ENCODE peak calls at places on chromosomes 11 and 22, in five cellular contexts. L is pancreas, J is hepatocyte, R is esophagus squamous epithelium, A is A549. S is an unnamed sample.

GRCh38 chr22:50315289-50316113 is 8.1 kb upstream of the PLXNB2 start:
- DNase-seq in A (no peak), L (no peak), R (no peak), J (no peak), S (no peak)

GRCh38 chr22:40463727-40464126 is 93.3 kb downstream of the SGSM3 start:
- DNase-seq in A (no peak), L (no peak), J (no peak), R (no peak), S (no peak)

GRCh38 chr22:29195118-29195963 is 10.4 kb upstream of the EMID1 start:
- DNase-seq in R (no peak), J (no peak), A (no peak), L (no peak), S (peak; percentile 60)

GRCh38 chr11:116420770-116421528 is 351.8 kb downstream of the BUD13 start:
- DNase-seq in A (peak; percentile 16), L (no peak), J (peak; percentile 62), R (no peak), S (peak; percentile 11)

GRCh38 chr22:24571266-24571665 is 15.5 kb downstream of the SNRPD3 start:
- DNase-seq in R (no peak), A (no peak), J (no peak), L (no peak), S (no peak)

GRCh38 chr11:9269492-9270030 is 4.4 kb upstream of the DENND5A start:
- DNase-seq in J (no peak), R (no peak), L (no peak), A (no peak), S (peak; percentile 52)

GRCh38 chr11:102451041-102451692 is 1.4 kb downstream of the TMEM123 start:
- DNase-seq in R (no peak), L (no peak), J (no peak), A (no peak), S (no peak)

GRCh38 chr11:77064648-77065217 is 2.0 kb upstream of the CAPN5 start:
- DNase-seq in L (no peak), R (no peak), A (no peak), J (no peak), S (no peak)

GRCh38 chr11:56852131-56852530 is 103.6 kb upstream of the OR9G4 start:
- DNase-seq in J (no peak), R (no peak), A (no peak), L (no peak), S (no peak)

GRCh38 chr11:47716692-47717091 is 1.5 kb upstream of the AGBL2 start:
- DNase-seq in A (peak; percentile 26), J (no peak), R (no peak), L (no peak), S (no peak)

GRCh38 chr22:31230871-31231621 is 18.9 kb downstream of the LIMK2 start:
- DNase-seq in A (peak; percentile 40), L (peak; percentile 70), J (peak; percentile 79), R (no peak), S (peak; percentile 82)

GRCh38 chr22:35276019-35276418 is 18.7 kb downstream of the HMGXB4 start:
- DNase-seq in J (no peak), L (no peak), A (no peak), R (no peak), S (no peak)

GRCh38 chr11:69437001-69437875 is 44.2 kb upstream of the LINC01488 start:
- DNase-seq in A (peak; percentile 73), R (no peak), J (peak; percentile 81), L (peak; percentile 62), S (no peak)

GRCh38 chr11:111762981-111763643 is 3.1 kb downstream of the PPP2R1B start:
- DNase-seq in J (no peak), A (no peak), R (no peak), L (no peak), S (no peak)

GRCh38 chr11:126339073-126339865 is 16.2 kb upstream of the ST3GAL4 start:
- DNase-seq in J (no peak), L (no peak), R (no peak), A (no peak), S (no peak)
- H3K27ac ChIP-seq in J (no peak overlapping the region), L (no peak overlapping the region), R (peak overlapping the region; percentile 78), A (peak overlapping the region; percentile 30), S (no peak overlapping the region)

GRCh38 chr11:65554842-65555395 is 3.2 kb downstream of the LTBP3 start:
- DNase-seq in R (no peak), A (no peak), L (no peak), J (no peak), S (no peak)
- H3K27ac ChIP-seq in R (peak overlapping the region; percentile 93), A (peak overlapping the region; percentile 94), L (no peak overlapping the region), J (no peak overlapping the region), S (no peak overlapping the region)

GRCh38 chr11:126310992-126311310 is 7.1 kb downstream of the DCPS start:
- DNase-seq in R (no peak), A (no peak), J (no peak), L (no peak), S (no peak)
- H3K27ac ChIP-seq in R (no peak overlapping the region), A (no peak overlapping the region), J (no peak overlapping the region), L (no peak overlapping the region), S (no peak overlapping the region)

GRCh38 chr11:7528514-7529049 is 14.8 kb downstream of the PPFIBP2 start:
- DNase-seq in A (no peak), J (no peak), L (no peak), R (no peak), S (no peak)

GRCh38 chr11:7531011-7531410 is 17.2 kb downstream of the PPFIBP2 start:
- DNase-seq in L (no peak), R (no peak), A (no peak), J (no peak), S (no peak)

GRCh38 chr11:7527029-7527428 is 13.2 kb downstream of the PPFIBP2 start:
- DNase-seq in A (no peak), L (no peak), J (no peak), R (no peak), S (no peak)

GRCh38 chr11:7532395-7532794 is 18.6 kb downstream of the PPFIBP2 start:
- DNase-seq in R (no peak), L (no peak), J (no peak), A (no peak), S (no peak)

DNA sequence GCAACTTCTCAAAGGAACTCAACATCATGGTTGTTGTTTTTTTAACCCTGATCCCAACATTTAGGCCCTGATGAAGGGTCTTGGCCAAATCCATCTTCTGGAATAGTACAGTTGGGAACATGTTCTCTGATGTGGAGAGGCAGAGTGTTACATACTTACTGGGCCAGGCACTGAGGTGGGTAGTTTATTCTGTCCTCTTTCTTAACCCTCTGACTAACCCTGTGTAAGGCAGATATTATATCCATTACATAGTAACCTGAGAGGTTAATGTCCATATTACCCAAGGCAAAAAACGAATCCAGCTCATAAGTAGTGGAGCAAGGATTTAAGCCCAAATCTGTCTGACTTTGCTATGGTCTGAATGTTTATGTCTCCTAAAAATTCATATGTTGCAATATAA is 16.2 kb downstream of the PPFIBP2 start:
- DNase-seq in L (no peak), J (no peak), R (no peak), A (no peak), S (no peak)
- H3K27ac ChIP-seq in L (no peak overlapping the region), J (no peak overlapping the region), R (no peak overlapping the region), A (no peak overlapping the region), S (no peak overlapping the region)

GRCh38 chr11:117669616-117670015 is 127.4 kb downstream of the DSCAML1 start:
- DNase-seq in J (no peak), A (no peak), L (no peak), R (no peak), S (no peak)
- H3K27ac ChIP-seq in J (no peak overlapping the region), A (no peak overlapping the region), L (no peak overlapping the region), R (no peak overlapping the region), S (no peak overlapping the region)

GRCh38 chr11:127109796-127110195 is 109.2 kb upstream of the KIRREL3 start:
- DNase-seq in J (no peak), L (no peak), R (no peak), A (no peak), S (no peak)

GRCh38 chr11:127105578-127105977 is 105.0 kb upstream of the KIRREL3 start:
- DNase-seq in L (no peak), R (no peak), J (no peak), A (no peak), S (no peak)

GRCh38 chr11:127108838-127109237 is 108.3 kb upstream of the KIRREL3 start:
- DNase-seq in J (no peak), A (no peak), L (no peak), R (no peak), S (no peak)

GRCh38 chr11:127106142-127106541 is 105.6 kb upstream of the KIRREL3 start:
- DNase-seq in J (peak; percentile 52), A (no peak), L (peak; percentile 47), R (no peak), S (no peak)

GRCh38 chr11:127106938-127107337 is 106.4 kb upstream of the KIRREL3 start:
- DNase-seq in R (no peak), L (no peak), J (no peak), A (no peak), S (no peak)
- H3K27ac ChIP-seq in R (no peak overlapping the region), L (no peak overlapping the region), J (peak overlapping the region; percentile 34), A (no peak overlapping the region), S (no peak overlapping the region)

S was measured in cardiac muscle cell.